ENCODE peak calls at places on chromosomes 2 and 18, in eight cellular contexts. F, H, V, D, N, L, B and R are unnamed samples.

GRCh38 chr2:217038001-217038400 is 178.1 kb upstream of the TNP1 start:
- DNase-seq in N (no peak), L (no peak), V (no peak), B (no peak), H (no peak), F (no peak), D (no peak), R (no peak)

GRCh38 chr2:148982282-148982681 is 56.2 kb upstream of the LYPD6B start:
- DNase-seq in L (no peak), N (no peak), V (no peak), F (no peak), H (no peak), D (no peak), B (no peak), R (no peak)

GRCh38 chr2:130829020-130829419 is 7.7 kb upstream of the ARHGEF4 start:
- DNase-seq in D (no peak), B (no peak), V (no peak), L (peak; percentile 80), F (no peak), N (peak; percentile 70), H (no peak), R (peak; percentile 27)

GRCh38 chr2:200618590-200619021 is 32.8 kb downstream of the AOX1 start:
- DNase-seq in H (no peak), B (peak; percentile 20), L (no peak), V (peak; percentile 38), N (no peak), D (no peak), F (no peak), R (no peak)

GRCh38 chr2:112163541-112163981 is 25.4 kb downstream of the FBLN7 start:
- DNase-seq in F (no peak), V (no peak), N (no peak), L (no peak), D (no peak), H (no peak), B (no peak), R (no peak)

GRCh38 chr2:100241236-100241635 is 81.1 kb downstream of the LONRF2 start:
- DNase-seq in F (no peak), B (no peak), D (no peak), L (no peak), H (no peak), N (no peak), V (no peak), R (no peak)

GRCh38 chr18:25350561-25351201 is 1.3 kb downstream of the ZNF521 start:
- DNase-seq in D (no peak), L (no peak), V (peak; percentile 41), H (peak; percentile 37), B (peak; percentile 76), F (peak; percentile 55), N (no peak), R (peak; percentile 46)

GRCh38 chr2:42967959-42968674 is 175.7 kb upstream of the HAAO start:
- DNase-seq in V (no peak), H (peak; percentile 34), L (peak; percentile 75), N (no peak), D (no peak), B (peak; percentile 86), F (no peak), R (no peak)

GRCh38 chr18:35624140-35624539 is 42.6 kb downstream of the GALNT1 start:
- DNase-seq in B (no peak), D (no peak), N (no peak), V (no peak), F (no peak), H (no peak), L (no peak), R (no peak)

GRCh38 chr2:228474466-228474865 is 293.0 kb upstream of the SPHKAP start:
- DNase-seq in D (no peak), V (no peak), B (no peak), L (no peak), F (no peak), H (no peak), N (no peak), R (no peak)

GRCh38 chr2:212842544-212843185 is 304.1 kb upstream of the ERBB4 start:
- DNase-seq in H (no peak), F (peak; percentile 14), N (peak; percentile 36), V (no peak), L (no peak), B (peak; percentile 45), D (no peak), R (no peak)

GRCh38 chr2:18401471-18401870 is 159.0 kb downstream of the RDH14 start:
- DNase-seq in H (no peak), D (no peak), L (no peak), B (no peak), N (no peak), F (no peak), V (no peak), R (no peak)

GRCh38 chr2:68127358-68128242 is 30.1 kb upstream of the PNO1 start:
- DNase-seq in B (no peak), F (no peak), L (no peak), N (no peak), V (no peak), H (no peak), D (no peak), R (no peak)

GRCh38 chr2:150619607-150620330 is 132.3 kb upstream of the RND3 start:
- DNase-seq in H (no peak), D (no peak), B (peak; percentile 41), F (peak; percentile 65), N (peak; percentile 50), L (no peak), V (no peak), R (no peak)

GRCh38 chr18:48994044-48994651 is 43.4 kb upstream of the SMAD7 start:
- DNase-seq in L (peak; percentile 27), V (no peak), D (no peak), F (no peak), B (peak; percentile 66), N (no peak), H (no peak), R (peak; percentile 77)

GRCh38 chr2:214066847-214067246 is 344.0 kb upstream of the VWC2L start:
- DNase-seq in F (no peak), D (no peak), N (no peak), H (no peak), B (no peak), L (no peak), V (no peak), R (no peak)

GRCh38 chr2:223083402-223084070 is 31.5 kb downstream of the KCNE4 start:
- DNase-seq in L (no peak), N (no peak), F (no peak), B (no peak), D (no peak), H (no peak), V (no peak), R (no peak)

GRCh38 chr2:1751768-1752725 is 7.7 kb upstream of the PXDN start:
- DNase-seq in N (no peak), H (no peak), V (no peak), L (no peak), F (no peak), D (no peak), B (no peak), R (no peak)

GRCh38 chr2:173132531-173132930 is 56.9 kb downstream of the MAP3K20 start:
- DNase-seq in D (no peak), B (no peak), V (no peak), L (no peak), H (no peak), N (no peak), F (no peak), R (no peak)

GRCh38 chr18:457120-457519 is 43.4 kb downstream of the COLEC12 start:
- DNase-seq in N (no peak), H (no peak), F (peak; percentile 80), D (no peak), B (peak; percentile 45), V (no peak), L (no peak), R (no peak)

GRCh38 chr2:128623776-128624424 is 305.2 kb upstream of the HS6ST1 start:
- DNase-seq in L (peak; percentile 72), D (no peak), H (no peak), V (no peak), N (peak; percentile 78), F (no peak), B (peak; percentile 90), R (peak; percentile 18)